ENCODE peak calls at places on chromosome 13, in seven cellular contexts. A is HepG2, S is GM12892, P is breast epithelium, D is GM12878, W is uterus, C is stomach. G is an unnamed sample.

GRCh38 chr13:106296723-106297122 is 238.7 kb downstream of the EFNB2 start:
- DNase-seq in A (no peak), S (no peak), P (no peak), D (no peak), W (no peak), C (no peak), G (no peak)

GRCh38 chr13:45812599-45813372 is 38.8 kb downstream of the SIAH3 start:
- DNase-seq in A (no peak), S (no peak), P (no peak), D (no peak), W (no peak), C (no peak), G (no peak)

GRCh38 chr13:44280461-44280860 is 93.2 kb upstream of the SERP2 start:
- DNase-seq in A (peak), S (no peak), P (no peak), D (no peak), W (no peak), C (no peak), G (no peak)

GRCh38 chr13:105196052-105196451 is 1339.4 kb downstream of the EFNB2 start:
- DNase-seq in A (no peak), S (no peak), P (no peak), D (no peak), W (no peak), C (no peak), G (no peak)

GRCh38 chr13:26488236-26489028 is 69.1 kb upstream of the WASF3 start:
- DNase-seq in A (no peak), S (no peak), P (no peak), D (no peak), W (no peak), C (no peak), G (peak)

GRCh38 chr13:39259371-39259770 is 221.1 kb downstream of the NHLRC3 start:
- DNase-seq in A (no peak), S (no peak), P (no peak), D (peak), W (no peak), C (no peak), G (no peak)

GRCh38 chr13:85653681-85654080 is 145.5 kb downstream of the SLITRK6 start:
- DNase-seq in A (no peak), S (no peak), P (no peak), D (no peak), W (no peak), C (no peak), G (no peak)

GRCh38 chr13:105679832-105680231 is 855.6 kb downstream of the EFNB2 start:
- DNase-seq in A (no peak), S (no peak), P (no peak), D (no peak), W (no peak), C (no peak), G (no peak)

GRCh38 chr13:43663474-43664090 is 123.2 kb downstream of the ENOX1 start:
- DNase-seq in A (no peak), S (no peak), P (no peak), D (no peak), W (no peak), C (no peak), G (no peak)

GRCh38 chr13:60441761-60442160 is 44.7 kb downstream of the TDRD3 start:
- DNase-seq in A (no peak), S (no peak), P (no peak), D (no peak), W (no peak), C (no peak), G (no peak)

GRCh38 chr13:97471721-97472120 is 37.8 kb downstream of the RAP2A start:
- DNase-seq in A (no peak), S (no peak), P (no peak), D (no peak), W (no peak), C (no peak), G (no peak)

DNA sequence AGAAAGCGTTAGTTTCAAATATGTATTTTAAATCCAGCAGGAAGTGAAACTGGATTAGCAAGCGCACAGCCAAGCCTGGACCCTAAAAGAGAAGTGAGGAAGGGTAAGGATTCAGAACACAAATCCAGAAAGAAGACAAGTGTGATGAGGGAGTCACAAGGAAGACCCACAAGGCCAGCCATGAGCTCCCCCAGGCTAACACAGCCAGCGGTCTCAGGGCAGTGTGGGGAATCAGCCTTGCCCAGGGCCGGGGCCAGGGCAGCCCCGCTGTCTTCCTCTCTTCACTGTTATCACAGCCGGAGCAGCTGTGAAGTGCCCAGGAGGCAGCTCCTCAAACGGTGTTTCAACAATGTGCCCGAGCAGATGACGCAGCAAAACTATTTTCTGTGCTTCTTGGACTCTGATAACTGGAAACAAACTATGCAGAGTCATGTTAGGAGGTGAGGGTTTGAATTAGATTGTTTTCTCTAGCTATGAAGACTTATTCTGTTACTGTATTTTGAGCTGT is 12.2 kb upstream of the CDC16 start:
- DNase-seq in A (peak), S (no peak), P (no peak), D (no peak), W (no peak), C (no peak), G (no peak)
- TF ChIP-seq POLR2A in A (no peak), S (no peak), P (no peak), D (no peak), W (no peak), C (no peak), G (no peak)

GRCh38 chr13:51583469-51583874 is 790 bp upstream of the WDFY2 start:
- DNase-seq in A (no peak), S (no peak), P (no peak), D (no peak), W (no peak), C (no peak), G (no peak)
- TF ChIP-seq POLR2A in A (peak), S (no peak), P (no peak), D (no peak), W (no peak), C (no peak), G (no peak)

DNA sequence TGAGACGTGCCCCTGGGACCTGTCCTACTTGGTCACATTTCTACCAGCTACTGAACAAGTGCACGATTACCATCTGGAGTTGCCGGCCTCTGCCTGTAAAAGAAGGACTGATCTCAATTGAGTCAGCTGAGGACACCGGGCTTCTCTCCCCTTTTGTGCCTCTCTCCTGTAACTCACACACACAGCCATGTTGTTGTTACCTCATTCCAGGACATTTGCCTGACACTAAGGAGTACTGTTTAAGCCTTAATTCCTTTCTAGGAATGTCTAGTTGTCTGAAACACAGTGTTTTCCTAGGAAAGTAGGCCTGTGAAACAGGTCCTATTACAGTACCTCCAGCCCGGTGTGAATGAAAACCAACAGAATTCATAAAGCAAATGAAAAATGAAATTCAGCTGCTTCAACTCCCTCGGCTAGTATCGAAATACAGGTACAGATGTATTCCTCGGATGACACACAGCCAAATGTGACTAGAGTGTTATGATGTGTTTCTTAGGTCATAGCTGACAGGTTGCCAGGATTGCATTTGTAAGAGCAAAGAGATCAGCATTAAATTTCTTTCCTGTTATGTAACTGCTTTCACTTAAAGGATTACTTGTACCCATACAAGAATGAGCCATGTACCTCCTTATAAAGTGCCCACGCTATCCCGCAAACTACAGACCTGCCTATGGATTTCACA is 152.0 kb upstream of the IRS2 start:
- DNase-seq in A (no peak), S (no peak), P (no peak), D (no peak), W (peak), C (no peak), G (no peak)
- TF ChIP-seq POLR2A in A (no peak), S (no peak), P (no peak), D (no peak), W (no peak), C (no peak), G (no peak)

DNA sequence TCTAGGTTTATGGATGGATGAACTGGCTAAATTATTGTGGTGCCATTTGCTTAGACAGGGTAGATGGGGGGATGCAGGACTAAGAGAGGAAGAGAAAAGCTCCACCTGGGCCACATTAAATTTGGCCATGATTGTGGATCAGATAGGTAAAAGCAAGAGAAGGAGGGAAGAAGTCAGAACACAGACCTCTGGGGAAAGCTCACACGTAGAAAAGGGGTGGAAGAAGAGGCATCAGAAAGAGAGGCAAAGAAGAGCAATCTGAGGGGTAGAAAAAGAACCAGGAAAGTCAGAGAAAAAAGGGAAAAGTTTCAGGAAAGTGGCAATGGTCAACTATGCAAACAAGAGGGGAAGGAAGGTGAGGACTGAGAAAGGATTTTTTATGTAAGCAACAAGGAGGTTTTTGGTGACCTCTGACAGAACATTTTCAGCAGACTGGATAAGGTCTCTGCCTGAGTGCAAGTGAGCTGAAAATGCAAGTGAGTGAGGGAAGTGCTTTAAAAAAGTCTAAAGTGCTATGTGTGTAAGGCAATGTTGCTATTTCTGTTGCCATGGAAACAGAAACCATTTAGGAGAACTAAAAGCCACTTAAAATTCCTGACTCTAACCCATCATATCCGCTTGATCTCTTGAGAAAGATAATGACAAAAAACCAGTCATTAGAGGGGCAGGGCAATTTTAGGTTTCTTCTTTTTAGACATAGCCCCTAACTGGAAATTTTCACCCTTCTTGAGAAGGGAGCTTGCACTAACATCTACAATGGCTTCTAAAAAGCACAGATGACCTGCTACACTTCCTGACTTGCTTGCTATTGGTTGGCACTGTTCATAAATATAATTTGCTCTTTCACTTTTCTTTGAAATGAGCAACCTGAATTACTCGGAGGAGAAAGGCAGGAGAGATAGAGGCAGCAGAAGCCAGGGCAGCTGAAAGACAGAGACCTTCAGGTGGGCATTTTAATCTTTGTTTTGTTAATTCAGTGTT is at the start of gene CYSLTR2:
- DNase-seq in A (no peak), S (no peak), P (no peak), D (peak), W (no peak), C (no peak), G (no peak)
- TF ChIP-seq POLR2A in A (no peak), S (no peak), P (no peak), D (no peak), W (peak), C (no peak), G (no peak)

GRCh38 chr13:29494520-29494919 is 101.0 kb downstream of the SLC7A1 start:
- DNase-seq in A (no peak), S (no peak), P (no peak), D (no peak), W (no peak), C (no peak), G (no peak)

GRCh38 chr13:29498426-29499040 is 97.0 kb downstream of the SLC7A1 start:
- DNase-seq in A (no peak), S (no peak), P (no peak), D (no peak), W (no peak), C (no peak), G (no peak)

GRCh38 chr13:29493796-29494195 is 101.7 kb downstream of the SLC7A1 start:
- DNase-seq in A (no peak), S (no peak), P (no peak), D (no peak), W (no peak), C (no peak), G (no peak)

GRCh38 chr13:29497137-29497654 is 98.3 kb downstream of the SLC7A1 start:
- DNase-seq in A (no peak), S (no peak), P (no peak), D (no peak), W (no peak), C (no peak), G (peak)

DNA sequence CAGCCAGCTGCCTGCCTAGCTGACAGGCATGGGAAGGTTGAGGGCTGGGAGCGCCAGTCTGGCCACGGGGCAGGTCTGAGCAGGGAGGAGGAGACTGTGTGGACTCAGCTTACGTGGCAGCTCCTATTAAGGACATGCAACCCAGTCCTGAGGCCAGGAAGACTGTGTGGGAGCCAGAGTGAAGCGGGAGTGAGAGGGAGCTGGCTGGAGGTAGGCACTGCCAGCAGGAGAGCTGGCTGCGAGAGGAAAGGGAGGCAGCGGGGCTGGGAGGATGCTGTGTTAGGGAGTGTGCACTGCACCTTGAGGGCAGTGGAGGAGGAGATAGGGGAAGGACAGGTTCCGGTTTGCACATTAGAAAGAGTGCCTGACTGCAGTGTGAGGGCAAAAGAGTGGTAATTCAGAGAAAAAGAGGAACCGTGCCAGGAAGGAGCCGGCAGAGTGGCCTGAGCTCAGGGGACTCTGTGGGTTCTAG is 99.2 kb downstream of the SLC7A1 start:
- DNase-seq in A (no peak), S (no peak), P (no peak), D (no peak), W (peak), C (peak), G (no peak)
- TF ChIP-seq POLR2A in A (no peak), S (no peak), P (no peak), D (no peak), W (no peak), C (no peak), G (no peak)

DNA sequence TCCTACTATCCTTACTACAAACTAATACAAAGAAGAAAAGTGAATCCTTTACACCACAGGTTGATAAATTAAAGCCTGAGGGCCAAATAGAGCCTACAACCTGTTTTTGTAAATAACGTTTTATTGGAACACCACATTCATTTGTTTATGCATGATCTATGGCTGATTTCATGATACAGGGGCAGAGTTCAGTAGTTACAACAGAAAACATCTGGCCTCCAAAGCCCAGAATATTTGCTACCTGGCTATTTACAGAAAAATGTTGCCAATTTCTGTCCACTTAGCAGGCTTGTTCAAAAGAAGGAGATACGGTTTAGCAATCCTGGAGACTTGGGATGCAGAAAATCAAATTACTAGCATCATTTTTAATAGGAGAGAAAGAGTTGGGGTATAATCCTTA is 24.1 kb downstream of the DCT start:
- DNase-seq in A (no peak), S (no peak), P (no peak), D (no peak), W (no peak), C (no peak), G (no peak)
- TF ChIP-seq POLR2A in A (no peak), S (no peak), P (no peak), D (no peak), W (no peak), C (no peak), G (no peak)

GRCh38 chr13:33204130-33204927 is 81.2 kb downstream of the STARD13 start:
- DNase-seq in A (no peak), S (no peak), P (no peak), D (peak), W (peak), C (peak), G (peak)

GRCh38 chr13:33206945-33207615 is 78.5 kb downstream of the STARD13 start:
- DNase-seq in A (peak), S (no peak), P (no peak), D (no peak), W (no peak), C (no peak), G (no peak)

GRCh38 chr13:33205224-33205623 is 80.3 kb downstream of the STARD13 start:
- DNase-seq in A (no peak), S (no peak), P (no peak), D (no peak), W (no peak), C (no peak), G (no peak)

GRCh38 chr13:33206425-33206824 is 79.1 kb downstream of the STARD13 start:
- DNase-seq in A (no peak), S (no peak), P (no peak), D (no peak), W (no peak), C (no peak), G (no peak)

DNA sequence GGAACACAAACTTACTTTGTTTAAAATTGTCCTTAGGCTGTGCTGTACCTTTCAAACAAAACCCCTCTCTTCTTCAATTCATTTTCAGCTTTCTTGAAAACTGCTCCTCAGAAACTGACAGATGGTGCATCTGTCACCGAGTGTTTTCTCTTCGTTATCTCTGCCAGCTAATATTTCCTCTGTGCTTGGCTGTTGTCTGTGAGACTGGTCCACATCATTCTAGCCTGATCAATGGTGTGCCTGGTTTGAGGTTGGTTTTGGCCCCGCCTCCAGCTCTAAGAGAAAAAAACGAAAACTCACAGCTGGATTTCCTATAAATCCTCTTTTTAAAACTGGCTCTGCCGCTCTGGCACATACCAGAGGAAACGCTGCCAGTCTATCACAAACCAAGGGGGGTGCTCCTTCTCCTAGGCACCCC is 79.7 kb downstream of the STARD13 start:
- DNase-seq in A (no peak), S (no peak), P (no peak), D (no peak), W (no peak), C (no peak), G (no peak)
- TF ChIP-seq POLR2A in A (no peak), S (no peak), P (no peak), D (peak), W (no peak), C (no peak), G (no peak)

DNA sequence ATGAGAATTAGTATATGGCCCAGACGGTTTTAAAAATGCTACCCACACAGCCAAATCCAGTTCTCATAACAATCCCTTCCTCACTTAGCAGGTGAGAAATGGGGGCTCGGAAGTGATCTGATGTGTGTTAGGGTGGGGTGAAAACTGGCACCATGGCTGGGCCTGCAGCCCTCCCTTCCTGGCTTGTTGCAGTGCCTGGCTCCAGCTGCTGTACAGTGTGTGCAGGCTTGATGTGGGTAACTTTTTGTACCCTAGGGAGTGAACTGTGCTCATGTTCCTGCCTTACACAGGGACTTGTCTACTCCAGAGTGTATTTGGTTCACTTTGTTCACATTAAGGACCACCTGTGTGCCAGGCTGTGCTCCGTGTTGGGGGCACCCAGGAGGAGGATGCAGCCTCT is 177.2 kb downstream of the LMO7 start:
- DNase-seq in A (no peak), S (no peak), P (no peak), D (no peak), W (no peak), C (no peak), G (no peak)
- TF ChIP-seq POLR2A in A (no peak), S (no peak), P (no peak), D (no peak), W (no peak), C (no peak), G (no peak)

DNA sequence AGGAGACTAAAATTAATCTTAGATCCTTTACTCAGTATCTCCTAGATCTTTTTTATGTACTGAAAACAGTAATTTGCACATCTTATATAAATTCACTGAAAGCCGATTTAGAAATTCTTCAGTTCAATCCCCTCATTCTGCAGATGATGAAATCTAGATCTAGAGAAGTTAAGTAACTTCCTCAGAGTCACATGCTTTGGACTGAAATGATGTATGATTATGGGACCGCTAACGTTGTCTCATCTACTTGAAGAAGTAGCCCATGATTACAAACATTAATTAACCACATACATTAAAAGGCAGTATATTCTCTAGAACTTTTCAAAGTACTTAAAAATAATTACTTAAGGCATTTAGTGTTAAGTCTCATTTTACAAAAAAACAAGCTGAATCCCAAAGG is 37.8 kb downstream of the ELF1 start:
- DNase-seq in A (no peak), S (no peak), P (no peak), D (no peak), W (no peak), C (no peak), G (no peak)
- TF ChIP-seq POLR2A in A (no peak), S (no peak), P (no peak), D (no peak), W (no peak), C (no peak), G (no peak)

G was measured in sigmoid colon.